ENCODE peak calls at places on chromosomes 11 and 22, in seven cellular contexts. One of them, this sample, is unnamed.

GRCh38 chr11:6568191-6568918 is 35.1 kb downstream of the RRP8 start:
- DNase-seq in pancreas: peak; percentile 73
- DNase-seq in neural progenitor cell: peak; percentile 68
- DNase-seq in esophagus muscularis mucosa: peak; percentile 62
- DNase-seq in stomach: peak; percentile 66
- DNase-seq in tibial artery: no peak
- DNase-seq in left ventricle myocardium inferior: peak; percentile 51
- DNase-seq in this sample: peak; percentile 53

GRCh38 chr11:128328955-128329551 is 258.3 kb downstream of the ETS1 start:
- DNase-seq in pancreas: no peak
- DNase-seq in neural progenitor cell: no peak
- DNase-seq in esophagus muscularis mucosa: no peak
- DNase-seq in stomach: no peak
- DNase-seq in tibial artery: no peak
- DNase-seq in left ventricle myocardium inferior: no peak
- DNase-seq in this sample: peak; percentile 79

GRCh38 chr22:20211997-20212753 is 55.9 kb downstream of the RTN4R start:
- DNase-seq in pancreas: peak; percentile 78
- DNase-seq in neural progenitor cell: no peak
- DNase-seq in esophagus muscularis mucosa: no peak
- DNase-seq in stomach: peak; percentile 89
- DNase-seq in tibial artery: no peak
- DNase-seq in left ventricle myocardium inferior: peak; percentile 76
- DNase-seq in this sample: peak; percentile 87

GRCh38 chr11:110251837-110252236 is 44.6 kb downstream of the RDX start:
- DNase-seq in pancreas: peak; percentile 81
- DNase-seq in neural progenitor cell: no peak
- DNase-seq in esophagus muscularis mucosa: no peak
- DNase-seq in stomach: peak; percentile 49
- DNase-seq in tibial artery: no peak
- DNase-seq in left ventricle myocardium inferior: no peak
- DNase-seq in this sample: no peak

GRCh38 chr11:116219171-116219635 is 553.6 kb downstream of the BUD13 start:
- DNase-seq in pancreas: no peak
- DNase-seq in neural progenitor cell: no peak
- DNase-seq in esophagus muscularis mucosa: no peak
- DNase-seq in stomach: no peak
- DNase-seq in tibial artery: no peak
- DNase-seq in left ventricle myocardium inferior: no peak
- DNase-seq in this sample: no peak

GRCh38 chr22:38243007-38243775 is 29.6 kb downstream of the TMEM184B start:
- DNase-seq in pancreas: no peak
- DNase-seq in neural progenitor cell: peak; percentile 65
- DNase-seq in esophagus muscularis mucosa: no peak
- DNase-seq in stomach: peak; percentile 71
- DNase-seq in tibial artery: no peak
- DNase-seq in left ventricle myocardium inferior: peak; percentile 42
- DNase-seq in this sample: no peak

GRCh38 chr22:45212306-45212709 is 28.4 kb downstream of the KIAA0930 start:
- DNase-seq in pancreas: no peak
- DNase-seq in neural progenitor cell: peak; percentile 48
- DNase-seq in esophagus muscularis mucosa: no peak
- DNase-seq in stomach: peak; percentile 38
- DNase-seq in tibial artery: peak; percentile 84
- DNase-seq in left ventricle myocardium inferior: peak; percentile 80
- DNase-seq in this sample: peak; percentile 91

GRCh38 chr11:131121934-131122333 is 205.7 kb upstream of the SNX19 start:
- DNase-seq in pancreas: no peak
- DNase-seq in neural progenitor cell: no peak
- DNase-seq in esophagus muscularis mucosa: no peak
- DNase-seq in stomach: no peak
- DNase-seq in tibial artery: no peak
- DNase-seq in left ventricle myocardium inferior: no peak
- DNase-seq in this sample: no peak

GRCh38 chr11:8321876-8322275 is 58.2 kb upstream of the LMO1 start:
- DNase-seq in pancreas: no peak
- DNase-seq in neural progenitor cell: no peak
- DNase-seq in esophagus muscularis mucosa: no peak
- DNase-seq in stomach: no peak
- DNase-seq in tibial artery: no peak
- DNase-seq in left ventricle myocardium inferior: no peak
- DNase-seq in this sample: no peak

GRCh38 chr11:70462818-70463477 is 64.6 kb downstream of the CTTN start:
- DNase-seq in pancreas: no peak
- DNase-seq in neural progenitor cell: no peak
- DNase-seq in esophagus muscularis mucosa: no peak
- DNase-seq in stomach: no peak
- DNase-seq in tibial artery: no peak
- DNase-seq in left ventricle myocardium inferior: no peak
- DNase-seq in this sample: no peak

GRCh38 chr11:11620251-11620965 is 1.4 kb downstream of the GALNT18 start:
- DNase-seq in pancreas: peak; percentile 43
- DNase-seq in neural progenitor cell: peak; percentile 67
- DNase-seq in esophagus muscularis mucosa: peak; percentile 91
- DNase-seq in stomach: peak; percentile 40
- DNase-seq in tibial artery: peak; percentile 37
- DNase-seq in left ventricle myocardium inferior: peak; percentile 55
- DNase-seq in this sample: peak; percentile 91

GRCh38 chr22:36343070-36343719 is 44.6 kb downstream of the MYH9 start:
- DNase-seq in pancreas: no peak
- DNase-seq in neural progenitor cell: no peak
- DNase-seq in esophagus muscularis mucosa: no peak
- DNase-seq in stomach: no peak
- DNase-seq in tibial artery: no peak
- DNase-seq in left ventricle myocardium inferior: no peak
- DNase-seq in this sample: no peak

GRCh38 chr22:36340621-36341020 is 47.1 kb downstream of the MYH9 start:
- DNase-seq in pancreas: no peak
- DNase-seq in neural progenitor cell: peak; percentile 38
- DNase-seq in esophagus muscularis mucosa: no peak
- DNase-seq in stomach: peak; percentile 56
- DNase-seq in tibial artery: no peak
- DNase-seq in left ventricle myocardium inferior: no peak
- DNase-seq in this sample: no peak

GRCh38 chr22:36344106-36344827 is 43.5 kb downstream of the MYH9 start:
- DNase-seq in pancreas: no peak
- DNase-seq in neural progenitor cell: no peak
- DNase-seq in esophagus muscularis mucosa: no peak
- DNase-seq in stomach: no peak
- DNase-seq in tibial artery: no peak
- DNase-seq in left ventricle myocardium inferior: no peak
- DNase-seq in this sample: no peak

GRCh38 chr22:36341640-36342041 is 46.1 kb downstream of the MYH9 start:
- DNase-seq in pancreas: no peak
- DNase-seq in neural progenitor cell: no peak
- DNase-seq in esophagus muscularis mucosa: no peak
- DNase-seq in stomach: no peak
- DNase-seq in tibial artery: no peak
- DNase-seq in left ventricle myocardium inferior: no peak
- DNase-seq in this sample: no peak

GRCh38 chr22:36343720-36344105 is 44.1 kb downstream of the MYH9 start:
- DNase-seq in pancreas: no peak
- DNase-seq in neural progenitor cell: no peak
- DNase-seq in esophagus muscularis mucosa: no peak
- DNase-seq in stomach: peak; percentile 71
- DNase-seq in tibial artery: no peak
- DNase-seq in left ventricle myocardium inferior: no peak
- DNase-seq in this sample: no peak
- H3K36me3 ChIP-seq in pancreas: peaks cover 9% of the 10 kb centered on the region
- H3K36me3 ChIP-seq in neural progenitor cell: no peaks in the 10 kb centered on the region
- H3K36me3 ChIP-seq in esophagus muscularis mucosa: peaks cover 61% of the 10 kb centered on the region
- H3K36me3 ChIP-seq in stomach: peaks cover 91% of the 10 kb centered on the region
- H3K36me3 ChIP-seq in tibial artery: peaks cover 59% of the 10 kb centered on the region
- H3K36me3 ChIP-seq in left ventricle myocardium inferior: peaks cover 79% of the 10 kb centered on the region
- H3K36me3 ChIP-seq in this sample: peaks cover 57% of the 10 kb centered on the region

DNA sequence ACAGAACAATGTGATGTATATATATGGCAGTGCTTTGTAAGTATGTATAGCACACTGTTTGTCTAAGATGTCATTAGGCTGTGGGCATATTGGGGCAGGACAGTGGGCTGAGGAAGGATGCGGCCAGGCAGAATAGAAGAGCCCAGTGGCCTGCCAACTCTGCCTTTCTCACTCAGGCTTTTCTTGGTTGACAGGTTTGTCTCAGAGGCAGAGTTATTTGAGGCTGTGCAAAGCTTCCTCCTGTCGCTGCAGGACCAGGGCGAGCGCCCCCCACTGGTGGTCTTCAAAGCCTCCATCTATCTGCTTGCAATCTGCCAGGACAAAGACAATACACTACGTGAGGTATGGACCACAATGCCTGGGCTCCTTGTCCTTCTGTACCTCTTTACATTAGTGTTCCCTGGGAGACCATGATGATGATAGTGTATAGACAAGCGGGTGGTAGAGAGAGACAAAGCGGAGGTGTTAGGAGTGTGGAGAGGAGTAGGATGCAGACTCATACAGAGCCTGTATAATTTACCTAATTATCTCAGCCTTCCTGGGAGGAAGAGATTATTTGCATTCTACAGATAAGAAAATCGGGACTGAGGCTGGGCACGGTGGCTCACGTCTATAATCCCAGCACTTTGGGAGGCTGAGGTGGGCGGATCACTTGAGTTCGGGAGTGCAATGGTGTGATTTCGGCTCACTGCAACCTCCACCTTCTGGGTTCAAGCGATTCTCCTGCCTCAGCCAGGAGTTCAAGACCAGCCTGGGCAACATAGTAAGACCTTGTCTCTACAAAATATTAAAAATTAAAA is 37.3 kb upstream of the CCDC134 start:
- DNase-seq in pancreas: no peak
- DNase-seq in neural progenitor cell: peak; percentile 91
- DNase-seq in esophagus muscularis mucosa: no peak
- DNase-seq in stomach: no peak
- DNase-seq in tibial artery: no peak
- DNase-seq in left ventricle myocardium inferior: no peak
- DNase-seq in this sample: no peak
- TF ChIP-seq CTCF in pancreas: no peak
- TF ChIP-seq CTCF in neural progenitor cell: peak; percentile 90
- TF ChIP-seq CTCF in esophagus muscularis mucosa: no peak
- TF ChIP-seq CTCF in stomach: no peak
- TF ChIP-seq CTCF in tibial artery: no peak
- TF ChIP-seq CTCF in left ventricle myocardium inferior: peak; percentile 38
- TF ChIP-seq CTCF in this sample: peak; percentile 14

GRCh38 chr11:94793002-94793401 is 24.8 kb downstream of the AMOTL1 start:
- DNase-seq in pancreas: no peak
- DNase-seq in neural progenitor cell: no peak
- DNase-seq in esophagus muscularis mucosa: no peak
- DNase-seq in stomach: no peak
- DNase-seq in tibial artery: no peak
- DNase-seq in left ventricle myocardium inferior: no peak
- DNase-seq in this sample: no peak

GRCh38 chr11:94794287-94795168 is 26.4 kb downstream of the AMOTL1 start:
- DNase-seq in pancreas: peak; percentile 67
- DNase-seq in neural progenitor cell: no peak
- DNase-seq in esophagus muscularis mucosa: no peak
- DNase-seq in stomach: peak; percentile 77
- DNase-seq in tibial artery: peak; percentile 58
- DNase-seq in left ventricle myocardium inferior: peak; percentile 73
- DNase-seq in this sample: peak; percentile 81

GRCh38 chr11:94796863-94797262 is 28.7 kb downstream of the AMOTL1 start:
- DNase-seq in pancreas: no peak
- DNase-seq in neural progenitor cell: no peak
- DNase-seq in esophagus muscularis mucosa: no peak
- DNase-seq in stomach: no peak
- DNase-seq in tibial artery: no peak
- DNase-seq in left ventricle myocardium inferior: no peak
- DNase-seq in this sample: no peak

GRCh38 chr11:94793822-94794221 is 25.7 kb downstream of the AMOTL1 start:
- DNase-seq in pancreas: no peak
- DNase-seq in neural progenitor cell: no peak
- DNase-seq in esophagus muscularis mucosa: no peak
- DNase-seq in stomach: no peak
- DNase-seq in tibial artery: no peak
- DNase-seq in left ventricle myocardium inferior: no peak
- DNase-seq in this sample: no peak

DNA sequence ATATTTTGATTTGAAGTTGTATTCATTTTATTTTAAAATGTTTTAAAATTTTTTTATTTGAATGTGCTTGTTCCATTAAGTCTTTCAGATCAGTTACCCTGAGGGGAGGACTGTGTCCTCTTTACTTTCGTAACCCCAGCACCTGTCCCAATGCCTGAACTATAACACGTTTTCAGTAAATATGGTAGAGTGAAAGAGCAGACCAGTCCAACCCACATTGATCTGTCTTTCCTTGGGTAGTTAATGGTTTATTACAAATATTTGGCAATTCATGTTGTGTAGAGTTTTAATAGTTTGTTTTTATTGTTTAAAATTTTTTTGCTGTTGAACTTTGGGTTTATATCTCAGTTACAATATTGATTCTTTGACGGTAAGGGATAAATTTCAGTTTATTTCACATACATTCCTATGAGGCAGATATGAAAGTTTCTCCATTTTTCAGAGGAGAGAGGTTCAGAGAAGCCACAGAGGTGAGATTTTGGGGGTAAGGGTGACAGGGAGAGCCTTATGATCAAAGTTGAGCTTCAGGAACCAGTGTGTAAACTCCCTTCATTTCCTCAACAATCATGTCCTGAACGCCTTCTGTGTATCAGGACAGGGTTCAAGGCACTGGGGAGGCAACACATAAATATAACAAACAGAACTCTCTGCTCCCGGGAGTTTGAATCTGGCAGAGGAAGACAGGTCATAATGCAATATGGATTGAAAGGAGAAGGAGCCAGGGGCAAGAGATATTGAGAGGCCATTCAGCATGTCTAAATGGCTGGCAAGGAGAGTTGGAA is 27.8 kb downstream of the AMOTL1 start:
- DNase-seq in pancreas: no peak
- DNase-seq in neural progenitor cell: no peak
- DNase-seq in esophagus muscularis mucosa: no peak
- DNase-seq in stomach: no peak
- DNase-seq in tibial artery: no peak
- DNase-seq in left ventricle myocardium inferior: no peak
- DNase-seq in this sample: no peak
- H3K36me3 ChIP-seq in pancreas: no peaks in the 10 kb centered on the region
- H3K36me3 ChIP-seq in neural progenitor cell: no peaks in the 10 kb centered on the region
- H3K36me3 ChIP-seq in esophagus muscularis mucosa: peaks cover 9% of the 10 kb centered on the region
- H3K36me3 ChIP-seq in stomach: peaks cover 18% of the 10 kb centered on the region
- H3K36me3 ChIP-seq in tibial artery: peaks cover 8% of the 10 kb centered on the region
- H3K36me3 ChIP-seq in left ventricle myocardium inferior: peaks cover 12% of the 10 kb centered on the region
- H3K36me3 ChIP-seq in this sample: no peaks in the 10 kb centered on the region

GRCh38 chr11:44351898-44352498 is 42.1 kb upstream of the ALX4 start:
- DNase-seq in pancreas: no peak
- DNase-seq in neural progenitor cell: no peak
- DNase-seq in esophagus muscularis mucosa: no peak
- DNase-seq in stomach: no peak
- DNase-seq in tibial artery: no peak
- DNase-seq in left ventricle myocardium inferior: no peak
- DNase-seq in this sample: no peak
- TF ChIP-seq CTCF in pancreas: no peak
- TF ChIP-seq CTCF in neural progenitor cell: peak; percentile 52
- TF ChIP-seq CTCF in esophagus muscularis mucosa: no peak
- TF ChIP-seq CTCF in stomach: no peak
- TF ChIP-seq CTCF in tibial artery: no peak
- TF ChIP-seq CTCF in left ventricle myocardium inferior: peak; percentile 35
- TF ChIP-seq CTCF in this sample: no peak